ENCODE peak calls at places on chromosome 21, in six cellular contexts. I is activated naive CD4-positive, alpha-beta T cell treated with anti-CD3 and anti-CD28 coated beads, Interleukin-2, amount 50 U/mL, for 16 hours; W is progenitor cell of endocrine pancreas; M is stimulated activated CD8-positive, alpha-beta memory T cell treated with anti-CD3 and anti-CD28 coated beads, Interleukin-2, amount 100 ng/mL, for 48 hours; J is NCI-H510A treated with DMSO at 0.1 percent for 48 hours; H is ecto neural progenitor cell. L is an unnamed sample.

GRCh38 chr21:34221331-34222030 is 142.3 kb upstream of the KCNE2 start:
- DNase-seq in W (no peak), H (no peak), M (no peak), I (no peak), J (no peak), L (no peak)

GRCh38 chr21:43767980-43768867 is 7.9 kb downstream of the CSTB start:
- DNase-seq in I (no peak), M (no peak), H (peak; percentile 58), J (no peak), W (no peak), L (no peak)

GRCh38 chr21:36349315-36349714 is 29.3 kb downstream of the MORC3 start:
- DNase-seq in I (no peak), J (no peak), H (no peak), M (no peak), W (no peak), L (no peak)

GRCh38 chr21:26131554-26131953 is 39.0 kb downstream of the APP start:
- DNase-seq in H (no peak), I (no peak), M (no peak), W (no peak), J (no peak), L (no peak)

GRCh38 chr21:17780539-17780938 is 38.6 kb downstream of the C21orf91 start:
- DNase-seq in H (no peak), M (no peak), I (no peak), J (no peak), W (no peak), L (no peak)

GRCh38 chr21:29077651-29078090 is 4.2 kb upstream of the CCT8 start:
- DNase-seq in M (no peak), J (peak; percentile 52), I (peak; percentile 31), H (no peak), W (no peak), L (no peak)

GRCh38 chr21:46081022-46081861 is 16.7 kb upstream of the COL6A2 start:
- DNase-seq in M (no peak), J (no peak), H (peak; percentile 39), I (peak; percentile 9), W (peak; percentile 8), L (no peak)

GRCh38 chr21:25572895-25573310 is 34.4 kb downstream of the MRPL39 start:
- DNase-seq in H (no peak), W (no peak), I (no peak), M (no peak), J (no peak), L (no peak)

GRCh38 chr21:33063907-33064622 is 5.9 kb upstream of the OLIG1 start:
- DNase-seq in H (no peak), M (no peak), W (no peak), J (no peak), I (no peak), L (no peak)

GRCh38 chr21:38645282-38645681 is 147.0 kb upstream of the ERG start:
- DNase-seq in J (no peak), W (no peak), I (no peak), M (no peak), H (no peak), L (no peak)

GRCh38 chr21:39633043-39633442 is 20.3 kb downstream of the B3GALT5 start:
- DNase-seq in W (no peak), H (no peak), I (no peak), M (no peak), J (no peak), L (no peak)

GRCh38 chr21:36400719-36401118 is 15.5 kb downstream of the CHAF1B start:
- DNase-seq in W (no peak), J (no peak), I (no peak), H (no peak), M (no peak), L (no peak)

GRCh38 chr21:36163780-36164426 is 7.3 kb downstream of the DOP1B start:
- DNase-seq in M (no peak), I (no peak), J (no peak), W (no peak), H (no peak), L (no peak)

GRCh38 chr21:40800126-40800525 is 46.8 kb downstream of the DSCAM start:
- DNase-seq in W (no peak), H (no peak), J (no peak), I (no peak), M (no peak), L (no peak)

GRCh38 chr21:44423941-44424607 is 31.2 kb upstream of the LRRC3 start:
- DNase-seq in H (peak; percentile 48), M (no peak), W (no peak), J (no peak), I (no peak), L (peak; percentile 43)

GRCh38 chr21:14114251-14114650 is 96.5 kb downstream of the LIPI start:
- DNase-seq in I (no peak), J (peak; percentile 46), W (no peak), H (no peak), M (no peak), L (no peak)

GRCh38 chr21:30336596-30336995 is 898 bp downstream of the KRTAP27-1 start:
- DNase-seq in I (no peak), M (no peak), J (no peak), H (no peak), W (no peak), L (no peak)

GRCh38 chr21:38769253-38769780 is 36.4 kb upstream of the ETS2 start:
- DNase-seq in I (no peak), H (no peak), M (no peak), J (no peak), W (no peak), L (no peak)

GRCh38 chr21:37574316-37574715 is 207.7 kb downstream of the DYRK1A start:
- DNase-seq in H (no peak), W (no peak), I (no peak), J (no peak), M (no peak), L (no peak)

GRCh38 chr21:29155118-29155932 is 24.9 kb downstream of the MAP3K7CL start:
- DNase-seq in H (peak; percentile 55), M (no peak), J (no peak), W (no peak), I (no peak), L (no peak)

L was measured in CD14-positive monocyte.